ENCODE peak calls at places on chromosomes 7 and 10, in four cellular contexts. O is brain microvascular endothelial cell, E is lower lobe of right lung, L is bronchial epithelial cell. Z is an unnamed sample.

GRCh38 chr7:22617166-22617565 is 109.8 kb upstream of the IL6 start:
- DNase-seq in O (no peak), E (no peak), L (no peak), Z (no peak)

GRCh38 chr7:82091126-82091682 is 321.4 kb upstream of the HGF start:
- DNase-seq in O (no peak), E (no peak), L (no peak), Z (no peak)

GRCh38 chr10:6494934-6495592 is 85.0 kb downstream of the PRKCQ start:
- DNase-seq in O (no peak), E (no peak), L (no peak), Z (no peak)

GRCh38 chr7:134028853-134029252 is 98.3 kb upstream of the LRGUK start:
- DNase-seq in O (no peak), E (no peak), L (no peak), Z (no peak)

GRCh38 chr10:666237-667012 is 23.0 kb downstream of the DIP2C start:
- DNase-seq in O (no peak), E (no peak), L (no peak), Z (no peak)

GRCh38 chr7:410395-410910 is 109.2 kb downstream of the PDGFA start:
- DNase-seq in O (no peak), E (peak), L (no peak), Z (no peak)

GRCh38 chr7:51079494-51079893 is 237.1 kb downstream of the COBL start:
- DNase-seq in O (no peak), E (no peak), L (peak), Z (no peak)

GRCh38 chr7:151351027-151351426 is 9.4 kb downstream of the NUB1 start:
- DNase-seq in O (no peak), E (no peak), L (no peak), Z (no peak)

GRCh38 chr7:120370954-120371353 is 98.0 kb downstream of the KCND2 start:
- DNase-seq in O (no peak), E (no peak), L (no peak), Z (no peak)

GRCh38 chr7:77894574-77895091 is 96.1 kb downstream of the PHTF2 start:
- DNase-seq in O (no peak), E (no peak), L (no peak), Z (no peak)

GRCh38 chr7:28470344-28470743 is 58.0 kb downstream of the CREB5 start:
- DNase-seq in O (no peak), E (no peak), L (no peak), Z (no peak)

GRCh38 chr10:54800677-54801480 is at the start of gene PCDH15:
- DNase-seq in O (no peak), E (no peak), L (peak), Z (no peak)

GRCh38 chr7:29623976-29624375 is 60.3 kb downstream of the PRR15 start:
- DNase-seq in O (no peak), E (no peak), L (peak), Z (no peak)

GRCh38 chr7:132423594-132424200 is 152.6 kb downstream of the PLXNA4 start:
- DNase-seq in O (no peak), E (no peak), L (no peak), Z (no peak)

GRCh38 chr10:125079091-125079600 is 81.2 kb downstream of the CTBP2 start:
- DNase-seq in O (no peak), E (no peak), L (no peak), Z (no peak)

GRCh38 chr7:13745530-13745929 is 243.9 kb downstream of the ETV1 start:
- DNase-seq in O (no peak), E (no peak), L (no peak), Z (no peak)

GRCh38 chr10:102065561-102066420 is 642 bp downstream of the HPS6 start:
- DNase-seq in O (peak), E (peak), L (no peak), Z (peak)

GRCh38 chr10:26653004-26653403 is 44.5 kb upstream of the PDSS1 start:
- DNase-seq in O (no peak), E (no peak), L (no peak), Z (no peak)

GRCh38 chr7:102415685-102416225 is 17.6 kb upstream of the ORAI2 start:
- DNase-seq in O (no peak), E (peak), L (no peak), Z (no peak)

GRCh38 chr10:43653746-43654145 is 5.1 kb upstream of the ZNF32 start:
- DNase-seq in O (peak), E (no peak), L (no peak), Z (no peak)

GRCh38 chr10:54484186-54484585 is 316.8 kb downstream of the PCDH15 start:
- DNase-seq in O (no peak), E (no peak), L (peak), Z (no peak)

GRCh38 chr7:124257638-124258308 is 224.9 kb upstream of the TMEM229A start:
- DNase-seq in O (no peak), E (no peak), L (no peak), Z (no peak)

GRCh38 chr7:155770186-155770585 is 42.1 kb downstream of the SHH start:
- DNase-seq in O (no peak), E (no peak), L (no peak), Z (no peak)

GRCh38 chr10:24465899-24466615 is 257.1 kb downstream of the KIAA1217 start:
- DNase-seq in O (peak), E (no peak), L (peak), Z (peak)

GRCh38 chr10:71342850-71343773 is 24.1 kb downstream of the SLC29A3 start:
- DNase-seq in O (no peak), E (no peak), L (no peak), Z (no peak)

DNA sequence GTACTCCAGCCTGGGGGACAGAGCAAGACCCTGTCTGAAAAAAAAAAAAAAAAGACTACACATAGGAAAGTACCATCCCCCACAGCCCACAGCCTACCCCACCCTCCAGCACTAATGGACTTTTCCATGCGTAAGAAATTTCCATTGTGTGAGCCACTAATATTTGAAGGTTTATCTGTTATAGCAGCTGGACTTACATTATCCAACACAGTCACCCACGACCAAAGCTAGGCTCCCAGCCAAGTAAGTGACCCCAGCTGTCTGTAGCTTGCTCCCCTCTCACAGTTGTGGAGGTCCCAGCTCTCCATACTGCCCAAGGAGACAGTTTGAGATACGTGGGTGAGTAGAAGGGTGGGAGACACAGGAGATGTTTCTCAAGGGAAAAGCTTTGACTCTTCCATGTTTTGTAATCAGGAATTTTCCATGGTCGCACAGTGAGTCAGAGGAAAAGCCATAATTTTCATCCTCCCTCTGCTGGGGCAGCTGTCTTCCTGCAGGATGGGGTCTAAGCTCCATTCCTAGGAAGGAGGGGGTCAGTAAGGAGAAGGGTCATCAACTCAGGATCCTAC is 57.4 kb downstream of the CAV1 start:
- DNase-seq in O (peak), E (no peak), L (no peak), Z (peak)
- TF ChIP-seq CTCF in O (peak), E (no peak), L (no peak), Z (peak)

GRCh38 chr10:29106287-29106686 is 182.6 kb upstream of the LYZL1 start:
- DNase-seq in O (no peak), E (no peak), L (no peak), Z (no peak)
- TF ChIP-seq CTCF in O (no peak), E (no peak), L (no peak), Z (no peak)

DNA sequence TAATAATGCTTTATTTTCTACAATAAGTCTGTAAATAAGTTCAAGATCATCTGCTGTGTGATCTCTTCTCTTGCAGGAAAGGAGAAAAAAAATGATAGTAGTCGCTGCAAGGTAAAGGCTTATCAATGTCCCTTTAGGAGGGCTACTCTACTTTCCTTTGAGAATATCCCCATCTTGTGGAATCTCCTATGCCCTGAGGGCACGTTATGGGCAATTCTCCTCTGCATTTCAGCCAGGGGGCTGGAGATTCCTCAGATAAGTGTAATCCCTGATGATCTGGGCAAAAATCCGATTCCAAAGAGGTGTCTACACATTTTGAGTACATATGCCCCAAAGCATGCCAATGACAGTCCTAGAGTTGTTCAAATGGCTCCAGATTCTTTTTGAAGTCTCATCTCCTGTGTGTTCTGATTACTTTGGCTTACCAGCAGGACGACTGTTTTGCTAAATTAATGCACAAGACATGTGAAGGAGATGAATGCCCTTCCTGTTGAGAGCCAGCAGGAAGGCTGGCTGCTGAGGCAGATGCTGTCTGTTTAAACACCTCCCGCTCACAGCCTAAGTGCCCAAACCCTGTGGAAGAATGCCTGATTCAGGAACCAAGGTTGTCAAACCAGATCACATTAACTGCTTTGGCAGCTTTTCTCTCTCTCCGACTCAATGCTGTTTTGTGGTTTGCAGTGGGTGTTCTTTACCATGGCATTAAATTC is 171.2 kb upstream of the COL1A2 start:
- DNase-seq in O (peak), E (no peak), L (peak), Z (peak)
- TF ChIP-seq CTCF in O (peak), E (peak), L (no peak), Z (peak)

GRCh38 chr10:47307381-47307780 is 7.4 kb downstream of the GDF10 start:
- DNase-seq in O (no peak), E (no peak), L (no peak), Z (no peak)

GRCh38 chr10:47310090-47310505 is 10.1 kb downstream of the GDF10 start:
- DNase-seq in O (no peak), E (no peak), L (no peak), Z (no peak)

GRCh38 chr10:47311193-47311899 is 10.9 kb upstream of the GDF2 start:
- DNase-seq in O (no peak), E (no peak), L (no peak), Z (no peak)

GRCh38 chr10:47308775-47309174 is 8.8 kb downstream of the GDF10 start:
- DNase-seq in O (no peak), E (no peak), L (no peak), Z (no peak)

DNA sequence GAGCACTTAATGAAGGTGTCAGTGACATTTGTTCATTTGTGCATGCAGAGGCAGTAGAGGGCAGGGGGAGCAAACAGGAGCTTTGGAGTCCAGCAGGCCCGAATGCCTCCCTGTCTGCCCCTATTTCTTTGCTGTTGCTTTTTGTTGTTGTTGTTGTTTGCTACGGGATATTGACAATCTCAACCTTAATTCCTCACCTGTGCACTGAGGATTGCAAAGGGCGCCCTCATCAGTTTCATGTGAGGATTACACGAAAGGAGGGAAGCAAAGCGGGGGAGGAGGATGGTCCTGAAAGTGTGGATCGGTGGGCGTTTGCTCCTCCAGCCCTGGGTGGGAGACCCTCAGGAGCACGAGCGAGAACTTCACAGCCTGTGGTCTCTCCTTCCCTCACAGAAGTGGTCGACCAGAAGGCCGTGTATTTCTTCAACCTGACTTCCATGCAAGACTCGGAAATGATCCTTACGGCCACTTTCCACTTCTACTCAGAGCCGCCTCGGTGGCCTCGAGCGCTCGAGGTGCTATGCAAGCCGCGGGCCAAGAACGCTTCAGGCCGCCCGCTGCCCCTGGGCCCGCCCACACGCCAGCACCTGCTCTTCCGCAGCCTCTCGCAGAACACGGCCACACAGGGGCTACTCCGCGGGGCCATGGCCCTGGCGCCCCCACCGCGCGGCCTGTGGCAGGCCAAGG is 9.5 kb downstream of the GDF10 start:
- DNase-seq in O (no peak), E (no peak), L (no peak), Z (no peak)
- TF ChIP-seq CTCF in O (peak), E (peak), L (peak), Z (peak)

GRCh38 chr10:119162693-119163092 is 2.8 kb downstream of the SFXN4 start:
- DNase-seq in O (no peak), E (no peak), L (no peak), Z (no peak)
- TF ChIP-seq CTCF in O (no peak), E (no peak), L (no peak), Z (no peak)

DNA sequence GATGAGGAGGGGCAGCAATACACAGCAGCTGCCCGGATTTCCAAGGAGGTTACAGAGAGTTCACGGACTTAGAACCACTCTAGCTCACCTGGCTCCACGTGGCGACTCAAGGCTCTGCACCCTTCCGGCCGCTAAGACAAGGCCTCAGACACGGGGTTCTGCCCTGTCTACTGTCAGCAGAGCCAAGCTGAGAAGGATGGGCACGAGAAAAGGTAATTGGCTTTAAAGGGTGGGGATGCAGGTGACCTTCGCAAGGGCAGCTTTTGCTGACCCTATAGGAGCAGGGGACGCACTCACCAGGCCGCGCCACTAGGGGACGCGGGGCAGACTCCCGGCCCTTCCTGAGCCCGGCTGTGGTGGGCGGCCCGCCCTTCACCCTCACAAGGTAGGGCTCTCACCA is 152.4 kb downstream of the KIF20B start:
- DNase-seq in O (no peak), E (no peak), L (no peak), Z (no peak)
- TF ChIP-seq CTCF in O (peak), E (no peak), L (peak), Z (peak)

DNA sequence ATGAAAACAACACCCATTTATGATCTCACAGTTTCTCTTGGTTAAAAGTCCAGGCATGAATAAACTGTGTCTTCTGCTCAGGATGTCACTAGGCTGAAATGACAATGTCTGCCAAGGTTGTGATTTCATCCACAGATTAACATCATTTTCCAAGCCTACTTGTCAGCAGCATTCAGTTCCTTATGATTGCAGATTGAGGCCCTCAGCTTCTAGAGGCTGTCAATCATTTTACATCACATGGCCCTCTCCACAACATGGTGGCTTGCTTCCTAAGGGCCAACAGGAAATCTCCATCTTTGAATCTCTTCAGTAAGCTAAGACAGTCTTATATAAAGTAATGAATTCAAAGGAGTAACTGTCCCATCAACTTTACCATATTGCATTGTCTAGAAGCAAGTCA is 377.6 kb downstream of the ANKRD7 start:
- DNase-seq in O (no peak), E (no peak), L (no peak), Z (no peak)
- TF ChIP-seq CTCF in O (no peak), E (no peak), L (no peak), Z (no peak)

GRCh38 chr7:111730476-111731300 is 168.4 kb upstream of the IMMP2L start:
- DNase-seq in O (no peak), E (no peak), L (peak), Z (peak)
- TF ChIP-seq CTCF in O (peak), E (no peak), L (peak), Z (peak)

DNA sequence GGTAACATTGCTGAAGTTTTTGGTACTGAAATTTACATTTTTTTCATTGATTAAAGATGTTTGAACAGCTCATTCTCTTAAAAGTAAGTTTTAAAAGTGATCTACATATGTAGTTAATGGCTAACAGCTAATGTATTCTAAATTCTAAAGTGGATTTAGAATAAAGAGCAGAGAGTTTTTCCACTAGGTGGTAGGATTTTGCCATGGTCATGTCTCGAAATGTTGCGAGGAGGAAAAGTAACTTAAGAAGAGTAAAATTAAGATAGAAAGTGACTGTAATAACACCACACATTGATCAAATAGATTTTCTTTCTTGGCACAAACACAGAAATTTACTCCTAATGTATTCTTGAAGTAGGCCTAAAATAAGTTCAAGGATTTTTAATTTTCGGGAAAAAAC is 19.8 kb downstream of the LSMEM1 start:
- DNase-seq in O (no peak), E (no peak), L (no peak), Z (peak)
- TF ChIP-seq CTCF in O (peak), E (no peak), L (no peak), Z (no peak)

Z was measured in cardiac fibroblast.